ENCODE peak calls at places on chromosomes 13 and 19, in six cellular contexts. X is NB4, H is A549, T is endothelial cell of umbilical vein, Q is GM12878, E is HepG2. K is an unnamed sample.

GRCh38 chr19:17560205-17560595 is 4.8 kb downstream of the COLGALT1 start:
- DNase-seq in X (no peak), H (peak; percentile 76), T (peak; percentile 10), Q (no peak), E (no peak), K (no peak)

GRCh38 chr13:33251131-33251629 is 34.4 kb downstream of the STARD13 start:
- DNase-seq in X (no peak), H (no peak), T (peak; percentile 87), Q (peak; percentile 41), E (no peak), K (no peak)

GRCh38 chr19:10402441-10403038 is 802 bp downstream of the CDC37 start:
- DNase-seq in X (peak; percentile 73), H (no peak), T (peak; percentile 65), Q (no peak), E (peak; percentile 64), K (peak; percentile 32)

GRCh38 chr13:110152351-110152750 is 154.6 kb downstream of the COL4A1 start:
- DNase-seq in X (no peak), H (no peak), T (no peak), Q (no peak), E (no peak), K (no peak)

GRCh38 chr13:95540848-95541247 is 11.7 kb upstream of the CLDN10 start:
- DNase-seq in X (no peak), H (no peak), T (peak; percentile 67), Q (no peak), E (no peak), K (no peak)

GRCh38 chr19:1104452-1105216 is 840 bp downstream of the GPX4 start:
- DNase-seq in X (peak; percentile 76), H (peak; percentile 70), T (peak; percentile 60), Q (no peak), E (peak; percentile 72), K (peak; percentile 90)

GRCh38 chr19:15673176-15673654 is 328 bp downstream of the CYP4F12 start:
- DNase-seq in X (no peak), H (peak; percentile 63), T (no peak), Q (no peak), E (peak; percentile 90), K (no peak)

GRCh38 chr19:54521022-54521859 is 18.6 kb downstream of the LAIR2 start:
- DNase-seq in X (peak; percentile 24), H (no peak), T (peak; percentile 37), Q (peak; percentile 65), E (no peak), K (no peak)

GRCh38 chr13:75440100-75440499 is 41.9 kb downstream of the TBC1D4 start:
- DNase-seq in X (no peak), H (no peak), T (no peak), Q (no peak), E (peak; percentile 90), K (peak; percentile 32)

GRCh38 chr19:3849092-3849491 is 19.7 kb downstream of the ZFR2 start:
- DNase-seq in X (no peak), H (no peak), T (peak; percentile 9), Q (no peak), E (peak; percentile 33), K (peak; percentile 78)

GRCh38 chr19:11176466-11177193 is 20.7 kb downstream of the KANK2 start:
- DNase-seq in X (no peak), H (no peak), T (no peak), Q (no peak), E (no peak), K (no peak)

GRCh38 chr19:57583521-57584416 is at the start of gene ZIK1:
- DNase-seq in X (peak; percentile 84), H (no peak), T (peak; percentile 48), Q (peak; percentile 61), E (peak; percentile 83), K (peak; percentile 63)

GRCh38 chr19:28430214-28430613 is 782.7 kb downstream of the UQCRFS1 start:
- DNase-seq in X (no peak), H (no peak), T (no peak), Q (no peak), E (no peak), K (no peak)

GRCh38 chr19:48603850-48604249 is 2.7 kb upstream of the SPACA4 start:
- DNase-seq in X (peak; percentile 60), H (no peak), T (no peak), Q (no peak), E (no peak), K (no peak)

GRCh38 chr19:15285896-15286591 is 46.3 kb downstream of the BRD4 start:
- DNase-seq in X (peak; percentile 41), H (no peak), T (no peak), Q (peak; percentile 75), E (no peak), K (no peak)

GRCh38 chr13:102901056-102901455 is 55.2 kb downstream of the ERCC5 start:
- DNase-seq in X (no peak), H (no peak), T (no peak), Q (no peak), E (no peak), K (no peak)

GRCh38 chr13:44191504-44192171 is 182.0 kb upstream of the SERP2 start:
- DNase-seq in X (peak; percentile 70), H (peak; percentile 71), T (peak; percentile 71), Q (no peak), E (peak; percentile 64), K (peak; percentile 31)

GRCh38 chr19:38841180-38841766 is 8.5 kb downstream of the HNRNPL start:
- DNase-seq in X (no peak), H (no peak), T (no peak), Q (no peak), E (no peak), K (no peak)
- TF ChIP-seq MYC in X (no peak), H (no peak), T (no peak), Q (no peak), E (no peak), K (no peak)

DNA sequence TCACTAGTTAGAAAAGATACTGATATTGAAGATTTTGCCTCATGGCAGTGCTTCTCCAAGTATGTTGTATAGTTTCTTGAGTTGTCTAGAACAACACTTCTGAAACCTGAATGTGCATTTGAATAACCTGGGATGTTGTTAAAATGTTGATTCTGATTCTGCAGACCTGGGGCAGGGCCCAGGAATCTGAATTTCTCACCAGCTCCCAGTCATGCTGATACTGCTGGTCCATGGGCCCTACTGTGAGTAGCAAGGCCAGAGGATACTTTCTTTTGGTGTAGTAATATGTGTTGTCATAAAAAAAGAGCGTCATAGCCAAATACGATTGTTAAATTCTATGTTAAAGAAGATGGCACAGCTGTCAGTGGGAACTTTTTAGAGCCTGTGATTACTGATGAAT is 41.6 kb upstream of the C1QTNF9 start:
- DNase-seq in X (no peak), H (no peak), T (no peak), Q (no peak), E (no peak), K (no peak)
- TF ChIP-seq MYC in X (no peak), H (no peak), T (no peak), Q (no peak), E (no peak), K (no peak)

GRCh38 chr13:21399741-21400140 is 59.4 kb downstream of the ZDHHC20 start:
- DNase-seq in X (peak; percentile 57), H (no peak), T (peak; percentile 75), Q (no peak), E (no peak), K (no peak)
- TF ChIP-seq MYC in X (no peak), H (no peak), T (no peak), Q (no peak), E (no peak), K (no peak)

GRCh38 chr13:113551081-113552000 is 33.2 kb upstream of the TFDP1 start:
- DNase-seq in X (no peak), H (no peak), T (no peak), Q (no peak), E (no peak), K (no peak)
- TF ChIP-seq MYC in X (no peak), H (no peak), T (no peak), Q (no peak), E (no peak), K (no peak)

GRCh38 chr13:21610687-21611086 is 6.7 kb upstream of the MICU2 start:
- DNase-seq in X (no peak), H (no peak), T (no peak), Q (no peak), E (no peak), K (no peak)

GRCh38 chr13:21606781-21607180 is 2.8 kb upstream of the MICU2 start:
- DNase-seq in X (no peak), H (no peak), T (no peak), Q (no peak), E (no peak), K (no peak)

GRCh38 chr13:21603531-21604448 is at the start of gene MICU2:
- DNase-seq in X (peak; percentile 98), H (peak; percentile 92), T (peak; percentile 95), Q (peak; percentile 81), E (peak; percentile 89), K (peak; percentile 77)

GRCh38 chr13:21608961-21609360 is 5.0 kb upstream of the MICU2 start:
- DNase-seq in X (peak; percentile 43), H (no peak), T (no peak), Q (no peak), E (no peak), K (no peak)

GRCh38 chr13:21606251-21606650 is 2.3 kb upstream of the MICU2 start:
- DNase-seq in X (no peak), H (no peak), T (no peak), Q (no peak), E (no peak), K (no peak)
- TF ChIP-seq MYC in X (no peak), H (no peak), T (no peak), Q (no peak), E (no peak), K (no peak)

GRCh38 chr19:35205733-35206323 is 22.7 kb downstream of the FAM187B start:
- DNase-seq in X (no peak), H (no peak), T (no peak), Q (no peak), E (no peak), K (no peak)

GRCh38 chr19:35202722-35203674 is 25.5 kb downstream of the FAM187B start:
- DNase-seq in X (no peak), H (no peak), T (no peak), Q (no peak), E (no peak), K (no peak)

GRCh38 chr19:35206855-35207254 is 21.7 kb downstream of the FAM187B start:
- DNase-seq in X (no peak), H (no peak), T (no peak), Q (no peak), E (no peak), K (no peak)

GRCh38 chr19:35206379-35206778 is 22.2 kb downstream of the FAM187B start:
- DNase-seq in X (no peak), H (no peak), T (no peak), Q (peak; percentile 52), E (no peak), K (peak; percentile 55)

GRCh38 chr19:35204799-35205732 is 23.5 kb downstream of the FAM187B start:
- DNase-seq in X (peak; percentile 78), H (no peak), T (no peak), Q (peak; percentile 87), E (no peak), K (peak; percentile 68)
- TF ChIP-seq MYC in X (no peak), H (no peak), T (no peak), Q (no peak), E (no peak), K (peak; percentile 97)

K was measured in K562.